ENCODE peak calls at places on chromosomes 12 and 14, in nine cellular contexts. C is NCI-H1092; W is RWPE1; D is fibroblast of gingiva; Y is Caki2; T is CD4-positive, alpha-beta T cell; P is lung microvascular endothelial cell; U is HS-5; N is SJSA1. H is an unnamed sample.

GRCh38 chr12:41368006-41368405 is 179.9 kb downstream of the PDZRN4 start:
- DNase-seq in Y (no peak), C (no peak), T (no peak), U (no peak), D (no peak), P (peak), W (no peak), N (no peak), H (no peak)

GRCh38 chr14:94411638-94412037 is 23.2 kb upstream of the SERPINA1 start:
- DNase-seq in N (no peak), C (no peak), Y (no peak), T (no peak), D (peak), P (no peak), U (no peak), W (no peak), H (no peak)

GRCh38 chr14:75514673-75515630 is 7.3 kb upstream of the BATF start:
- DNase-seq in T (peak), P (no peak), W (no peak), C (no peak), U (no peak), N (no peak), Y (no peak), D (peak), H (peak)

GRCh38 chr12:92717202-92717601 is 14.4 kb downstream of the PLEKHG7 start:
- DNase-seq in W (peak), Y (no peak), P (peak), T (no peak), N (no peak), U (no peak), D (peak), C (no peak), H (no peak)

GRCh38 chr14:86038401-86038985 is 508.5 kb downstream of the FLRT2 start:
- DNase-seq in U (no peak), W (peak), D (peak), C (peak), N (no peak), Y (peak), P (peak), T (no peak), H (no peak)

GRCh38 chr14:91245029-91245428 is 525 bp upstream of the GPR68 start:
- DNase-seq in D (no peak), N (no peak), P (no peak), T (peak), U (no peak), Y (no peak), W (no peak), C (no peak), H (no peak)

GRCh38 chr12:76158518-76159321 is 74.2 kb upstream of the NAP1L1 start:
- DNase-seq in W (no peak), Y (peak), P (peak), U (peak), T (peak), D (peak), C (no peak), N (peak), H (no peak)

GRCh38 chr12:67877697-67878096 is 111.5 kb upstream of the IFNG-AS1 start:
- DNase-seq in Y (no peak), C (no peak), N (no peak), P (no peak), U (no peak), T (no peak), W (no peak), D (no peak), H (no peak)

GRCh38 chr12:47981496-47982260 is 18.3 kb downstream of the TMEM106C start:
- DNase-seq in N (no peak), D (no peak), Y (no peak), P (no peak), U (no peak), C (peak), T (no peak), W (no peak), H (no peak)

GRCh38 chr14:73634333-73634833 is 10.4 kb upstream of the DNAL1 start:
- DNase-seq in W (no peak), U (no peak), D (no peak), C (peak), T (no peak), P (peak), Y (no peak), N (no peak), H (peak)

GRCh38 chr14:32201816-32202467 is at the start of gene RNU6-7:
- DNase-seq in N (no peak), C (no peak), W (no peak), U (peak), Y (peak), P (peak), T (peak), D (no peak), H (peak)

GRCh38 chr14:61642246-61642982 is 52.9 kb upstream of the HIF1A start:
- DNase-seq in D (peak), C (no peak), W (no peak), Y (peak), T (no peak), P (peak), U (peak), N (no peak), H (no peak)

GRCh38 chr12:64236549-64236948 is 14.5 kb upstream of the KICS2 start:
- DNase-seq in U (no peak), W (no peak), D (peak), C (no peak), Y (no peak), P (peak), N (no peak), T (no peak), H (no peak)

GRCh38 chr14:71155743-71156142 is 248.5 kb downstream of the PCNX1 start:
- DNase-seq in U (no peak), Y (no peak), P (no peak), N (no peak), C (no peak), W (no peak), T (no peak), D (no peak), H (no peak)

GRCh38 chr12:132384916-132385315 is 55.5 kb upstream of the GALNT9 start:
- DNase-seq in U (no peak), D (no peak), W (no peak), C (no peak), Y (no peak), T (no peak), N (no peak), P (no peak), H (no peak)

GRCh38 chr12:29796823-29797263 is 13.1 kb upstream of the TMTC1 start:
- DNase-seq in W (peak), C (no peak), D (peak), Y (peak), N (no peak), P (peak), U (peak), T (no peak), H (no peak)

GRCh38 chr14:71396050-71396677 is 488.9 kb downstream of the PCNX1 start:
- DNase-seq in C (no peak), T (no peak), W (no peak), N (no peak), P (no peak), Y (no peak), U (no peak), D (no peak), H (no peak)

GRCh38 chr12:19518209-19518608 is 78.9 kb downstream of the AEBP2 start:
- DNase-seq in T (no peak), C (no peak), W (no peak), P (no peak), N (no peak), U (no peak), D (no peak), Y (no peak), H (no peak)

GRCh38 chr12:32223941-32224340 is 117.3 kb downstream of the BICD1 start:
- DNase-seq in P (no peak), W (no peak), N (no peak), T (no peak), C (no peak), D (no peak), U (no peak), Y (no peak), H (no peak)

GRCh38 chr14:105059035-105059916 is 6.0 kb downstream of the GPR132 start:
- DNase-seq in C (no peak), W (no peak), N (no peak), P (peak), U (no peak), Y (no peak), D (no peak), T (peak), H (peak)

GRCh38 chr12:52920937-52921336 is 16.1 kb upstream of the KRT8 start:
- DNase-seq in W (no peak), P (peak), C (no peak), T (no peak), Y (no peak), D (no peak), N (no peak), U (no peak), H (no peak)

GRCh38 chr12:12964255-12964654 is 12.3 kb upstream of the GPRC5D start:
- DNase-seq in N (no peak), P (no peak), U (no peak), D (no peak), C (no peak), T (no peak), W (no peak), Y (no peak), H (no peak)

GRCh38 chr14:69043007-69043444 is 63.9 kb upstream of the ACTN1 start:
- DNase-seq in U (no peak), D (peak), N (no peak), W (no peak), C (no peak), T (no peak), Y (no peak), P (no peak), H (peak)

GRCh38 chr12:2999265-2999841 is 40.2 kb downstream of the TEAD4 start:
- DNase-seq in Y (no peak), T (no peak), D (no peak), W (no peak), C (no peak), N (no peak), U (no peak), P (no peak), H (peak)

GRCh38 chr14:64786296-64787149 is 82.3 kb downstream of the PLEKHG3 start:
- DNase-seq in T (no peak), P (peak), C (no peak), N (no peak), W (no peak), U (no peak), D (no peak), Y (no peak), H (no peak)

GRCh38 chr12:89709994-89710872 is 1.6 kb upstream of the ATP2B1 start:
- DNase-seq in N (peak), U (no peak), P (no peak), T (peak), Y (no peak), D (no peak), W (no peak), C (peak), H (peak)

GRCh38 chr14:93525691-93526451 is 95.1 kb downstream of the UNC79 start:
- DNase-seq in U (peak), W (no peak), Y (no peak), T (no peak), P (no peak), D (no peak), C (no peak), N (no peak), H (no peak)

GRCh38 chr14:104678346-104678745 is 11.1 kb upstream of the INF2 start:
- DNase-seq in U (no peak), N (peak), D (peak), P (no peak), C (no peak), T (no peak), W (no peak), Y (no peak), H (peak)

GRCh38 chr14:90780519-90780918 is 35.7 kb downstream of the TTC7B start:
- DNase-seq in N (no peak), Y (no peak), U (no peak), C (no peak), D (no peak), P (no peak), T (no peak), W (no peak), H (no peak)

H was measured in left ventricle myocardium inferior.